ENCODE peak calls at places on chromosomes 7 and 10, in ten cellular contexts. One of them, this sample, is unnamed.

GRCh38 chr7:130297628-130298027 is 4.7 kb downstream of the CPA4 start:
- DNase-seq in activated CD4-positive, alpha-beta T cell treated with anti-CD3 and anti-CD28 coated beads for 4 hours: no peak
- DNase-seq in T1000: no peak
- DNase-seq in germinal center: no peak
- DNase-seq in astrocyte: no peak
- DNase-seq in NCI-H446: no peak
- DNase-seq in GM20000: no peak
- DNase-seq in tibial artery: no peak
- DNase-seq in NCI-H1694: no peak
- DNase-seq in NCI-H2029: peak; percentile 70
- DNase-seq in this sample: no peak

GRCh38 chr7:5203138-5203537 is 13.1 kb downstream of the WIPI2 start:
- DNase-seq in activated CD4-positive, alpha-beta T cell treated with anti-CD3 and anti-CD28 coated beads for 4 hours: no peak
- DNase-seq in T1000: no peak
- DNase-seq in germinal center: no peak
- DNase-seq in astrocyte: no peak
- DNase-seq in NCI-H446: no peak
- DNase-seq in GM20000: no peak
- DNase-seq in tibial artery: no peak
- DNase-seq in NCI-H1694: no peak
- DNase-seq in NCI-H2029: no peak
- DNase-seq in this sample: no peak

GRCh38 chr10:49512121-49512809 is 26.7 kb downstream of the ERCC6 start:
- DNase-seq in activated CD4-positive, alpha-beta T cell treated with anti-CD3 and anti-CD28 coated beads for 4 hours: no peak
- DNase-seq in T1000: no peak
- DNase-seq in germinal center: peak; percentile 23
- DNase-seq in astrocyte: peak; percentile 10
- DNase-seq in NCI-H446: peak; percentile 26
- DNase-seq in GM20000: peak; percentile 25
- DNase-seq in tibial artery: no peak
- DNase-seq in NCI-H1694: no peak
- DNase-seq in NCI-H2029: no peak
- DNase-seq in this sample: no peak

GRCh38 chr10:2201534-2202104 is 464.3 kb upstream of the ADARB2 start:
- DNase-seq in activated CD4-positive, alpha-beta T cell treated with anti-CD3 and anti-CD28 coated beads for 4 hours: no peak
- DNase-seq in T1000: no peak
- DNase-seq in germinal center: no peak
- DNase-seq in astrocyte: no peak
- DNase-seq in NCI-H446: no peak
- DNase-seq in GM20000: no peak
- DNase-seq in tibial artery: no peak
- DNase-seq in NCI-H1694: no peak
- DNase-seq in NCI-H2029: no peak
- DNase-seq in this sample: no peak

GRCh38 chr7:14218338-14218737 is 228.9 kb upstream of the ETV1 start:
- DNase-seq in activated CD4-positive, alpha-beta T cell treated with anti-CD3 and anti-CD28 coated beads for 4 hours: no peak
- DNase-seq in T1000: no peak
- DNase-seq in germinal center: no peak
- DNase-seq in astrocyte: peak; percentile 62
- DNase-seq in NCI-H446: no peak
- DNase-seq in GM20000: no peak
- DNase-seq in tibial artery: no peak
- DNase-seq in NCI-H1694: no peak
- DNase-seq in NCI-H2029: no peak
- DNase-seq in this sample: no peak

GRCh38 chr10:4810093-4810492 is 15.9 kb upstream of the AKR1E2 start:
- DNase-seq in activated CD4-positive, alpha-beta T cell treated with anti-CD3 and anti-CD28 coated beads for 4 hours: no peak
- DNase-seq in T1000: no peak
- DNase-seq in germinal center: no peak
- DNase-seq in astrocyte: peak; percentile 67
- DNase-seq in NCI-H446: peak; percentile 12
- DNase-seq in GM20000: no peak
- DNase-seq in tibial artery: no peak
- DNase-seq in NCI-H1694: no peak
- DNase-seq in NCI-H2029: no peak
- DNase-seq in this sample: no peak

GRCh38 chr10:117503170-117503885 is 39.2 kb upstream of the EMX2 start:
- DNase-seq in activated CD4-positive, alpha-beta T cell treated with anti-CD3 and anti-CD28 coated beads for 4 hours: no peak
- DNase-seq in T1000: no peak
- DNase-seq in germinal center: no peak
- DNase-seq in astrocyte: no peak
- DNase-seq in NCI-H446: peak; percentile 11
- DNase-seq in GM20000: peak; percentile 24
- DNase-seq in tibial artery: no peak
- DNase-seq in NCI-H1694: peak; percentile 31
- DNase-seq in NCI-H2029: no peak
- DNase-seq in this sample: no peak

GRCh38 chr10:51700228-51700835 is 937 bp upstream of the CSTF2T start:
- DNase-seq in activated CD4-positive, alpha-beta T cell treated with anti-CD3 and anti-CD28 coated beads for 4 hours: peak; percentile 9
- DNase-seq in T1000: no peak
- DNase-seq in germinal center: no peak
- DNase-seq in astrocyte: peak; percentile 32
- DNase-seq in NCI-H446: no peak
- DNase-seq in GM20000: no peak
- DNase-seq in tibial artery: peak; percentile 67
- DNase-seq in NCI-H1694: no peak
- DNase-seq in NCI-H2029: no peak
- DNase-seq in this sample: no peak

GRCh38 chr7:5712566-5712965 is 68.9 kb downstream of the RNF216 start:
- DNase-seq in activated CD4-positive, alpha-beta T cell treated with anti-CD3 and anti-CD28 coated beads for 4 hours: no peak
- DNase-seq in T1000: no peak
- DNase-seq in germinal center: no peak
- DNase-seq in astrocyte: no peak
- DNase-seq in NCI-H446: no peak
- DNase-seq in GM20000: no peak
- DNase-seq in tibial artery: no peak
- DNase-seq in NCI-H1694: no peak
- DNase-seq in NCI-H2029: no peak
- DNase-seq in this sample: no peak

GRCh38 chr10:132486539-132487121 is 51.0 kb upstream of the INPP5A start:
- DNase-seq in activated CD4-positive, alpha-beta T cell treated with anti-CD3 and anti-CD28 coated beads for 4 hours: no peak
- DNase-seq in T1000: no peak
- DNase-seq in germinal center: no peak
- DNase-seq in astrocyte: no peak
- DNase-seq in NCI-H446: no peak
- DNase-seq in GM20000: no peak
- DNase-seq in tibial artery: peak; percentile 64
- DNase-seq in NCI-H1694: no peak
- DNase-seq in NCI-H2029: no peak
- DNase-seq in this sample: no peak

GRCh38 chr10:103476046-103476768 is 2.8 kb downstream of the CALHM3 start:
- DNase-seq in activated CD4-positive, alpha-beta T cell treated with anti-CD3 and anti-CD28 coated beads for 4 hours: no peak
- DNase-seq in T1000: no peak
- DNase-seq in germinal center: no peak
- DNase-seq in astrocyte: no peak
- DNase-seq in NCI-H446: no peak
- DNase-seq in GM20000: peak; percentile 77
- DNase-seq in tibial artery: no peak
- DNase-seq in NCI-H1694: no peak
- DNase-seq in NCI-H2029: no peak
- DNase-seq in this sample: no peak

GRCh38 chr10:116742367-116743265 is at the start of gene HSPA12A:
- DNase-seq in activated CD4-positive, alpha-beta T cell treated with anti-CD3 and anti-CD28 coated beads for 4 hours: peak; percentile 32
- DNase-seq in T1000: peak; percentile 74
- DNase-seq in germinal center: peak; percentile 77
- DNase-seq in astrocyte: peak; percentile 83
- DNase-seq in NCI-H446: peak; percentile 59
- DNase-seq in GM20000: peak; percentile 93
- DNase-seq in tibial artery: peak; percentile 91
- DNase-seq in NCI-H1694: no peak
- DNase-seq in NCI-H2029: peak; percentile 9
- DNase-seq in this sample: peak; percentile 72

GRCh38 chr10:30374353-30374752 is 25.3 kb upstream of the MTPAP start:
- DNase-seq in activated CD4-positive, alpha-beta T cell treated with anti-CD3 and anti-CD28 coated beads for 4 hours: no peak
- DNase-seq in T1000: no peak
- DNase-seq in germinal center: no peak
- DNase-seq in astrocyte: no peak
- DNase-seq in NCI-H446: no peak
- DNase-seq in GM20000: no peak
- DNase-seq in tibial artery: no peak
- DNase-seq in NCI-H1694: no peak
- DNase-seq in NCI-H2029: no peak
- DNase-seq in this sample: no peak

GRCh38 chr7:3067193-3067592 is 23.5 kb upstream of the CARD11 start:
- DNase-seq in activated CD4-positive, alpha-beta T cell treated with anti-CD3 and anti-CD28 coated beads for 4 hours: no peak
- DNase-seq in T1000: no peak
- DNase-seq in germinal center: peak; percentile 46
- DNase-seq in astrocyte: peak; percentile 24
- DNase-seq in NCI-H446: no peak
- DNase-seq in GM20000: peak; percentile 49
- DNase-seq in tibial artery: no peak
- DNase-seq in NCI-H1694: no peak
- DNase-seq in NCI-H2029: no peak
- DNase-seq in this sample: no peak

GRCh38 chr10:70232859-70233108 is 445 bp downstream of the PPA1 start:
- DNase-seq in activated CD4-positive, alpha-beta T cell treated with anti-CD3 and anti-CD28 coated beads for 4 hours: peak; percentile 26
- DNase-seq in T1000: no peak
- DNase-seq in germinal center: no peak
- DNase-seq in astrocyte: no peak
- DNase-seq in NCI-H446: no peak
- DNase-seq in GM20000: no peak
- DNase-seq in tibial artery: no peak
- DNase-seq in NCI-H1694: no peak
- DNase-seq in NCI-H2029: no peak
- DNase-seq in this sample: no peak

GRCh38 chr10:73591935-73592699 is 975 bp upstream of the USP54 start:
- DNase-seq in activated CD4-positive, alpha-beta T cell treated with anti-CD3 and anti-CD28 coated beads for 4 hours: no peak
- DNase-seq in T1000: no peak
- DNase-seq in germinal center: peak; percentile 30
- DNase-seq in astrocyte: peak; percentile 46
- DNase-seq in NCI-H446: no peak
- DNase-seq in GM20000: peak; percentile 36
- DNase-seq in tibial artery: peak; percentile 75
- DNase-seq in NCI-H1694: peak; percentile 39
- DNase-seq in NCI-H2029: peak; percentile 44
- DNase-seq in this sample: peak; percentile 9

GRCh38 chr7:42180806-42181205 is 56.2 kb downstream of the GLI3 start:
- DNase-seq in activated CD4-positive, alpha-beta T cell treated with anti-CD3 and anti-CD28 coated beads for 4 hours: no peak
- DNase-seq in T1000: no peak
- DNase-seq in germinal center: no peak
- DNase-seq in astrocyte: no peak
- DNase-seq in NCI-H446: no peak
- DNase-seq in GM20000: no peak
- DNase-seq in tibial artery: no peak
- DNase-seq in NCI-H1694: no peak
- DNase-seq in NCI-H2029: no peak
- DNase-seq in this sample: no peak

GRCh38 chr10:76649723-76650127 is 987.9 kb downstream of the KCNMA1 start:
- DNase-seq in activated CD4-positive, alpha-beta T cell treated with anti-CD3 and anti-CD28 coated beads for 4 hours: no peak
- DNase-seq in T1000: no peak
- DNase-seq in germinal center: no peak
- DNase-seq in astrocyte: peak; percentile 64
- DNase-seq in NCI-H446: no peak
- DNase-seq in GM20000: no peak
- DNase-seq in tibial artery: no peak
- DNase-seq in NCI-H1694: no peak
- DNase-seq in NCI-H2029: no peak
- DNase-seq in this sample: no peak

GRCh38 chr7:1076184-1077072 is 11.5 kb upstream of the GPER1 start:
- DNase-seq in activated CD4-positive, alpha-beta T cell treated with anti-CD3 and anti-CD28 coated beads for 4 hours: no peak
- DNase-seq in T1000: no peak
- DNase-seq in germinal center: no peak
- DNase-seq in astrocyte: no peak
- DNase-seq in NCI-H446: no peak
- DNase-seq in GM20000: no peak
- DNase-seq in tibial artery: peak; percentile 80
- DNase-seq in NCI-H1694: no peak
- DNase-seq in NCI-H2029: no peak
- DNase-seq in this sample: no peak

GRCh38 chr10:99908512-99908911 is 101.2 kb downstream of the DNMBP start:
- DNase-seq in activated CD4-positive, alpha-beta T cell treated with anti-CD3 and anti-CD28 coated beads for 4 hours: no peak
- DNase-seq in T1000: no peak
- DNase-seq in germinal center: no peak
- DNase-seq in astrocyte: peak; percentile 23
- DNase-seq in NCI-H446: no peak
- DNase-seq in GM20000: no peak
- DNase-seq in tibial artery: no peak
- DNase-seq in NCI-H1694: no peak
- DNase-seq in NCI-H2029: no peak
- DNase-seq in this sample: no peak

GRCh38 chr7:50362712-50363282 is 58.3 kb downstream of the IKZF1 start:
- DNase-seq in activated CD4-positive, alpha-beta T cell treated with anti-CD3 and anti-CD28 coated beads for 4 hours: peak; percentile 56
- DNase-seq in T1000: no peak
- DNase-seq in germinal center: no peak
- DNase-seq in astrocyte: no peak
- DNase-seq in NCI-H446: no peak
- DNase-seq in GM20000: no peak
- DNase-seq in tibial artery: no peak
- DNase-seq in NCI-H1694: no peak
- DNase-seq in NCI-H2029: no peak
- DNase-seq in this sample: no peak